ENCODE peak calls at places on chromosomes 11 and 22, in five cellular contexts. A is H9, S is mesenchymal stem cell, B is IMR-90, Q is mesendoderm. X is an unnamed sample.

GRCh38 chr22:23414727-23415489 is 165.2 kb downstream of the IGLL1 start:
- DNase-seq in B (no peak), A (no peak), S (no peak), Q (no peak), X (no peak)

GRCh38 chr11:44290206-44290605 is 19.7 kb downstream of the ALX4 start:
- DNase-seq in S (no peak), Q (no peak), B (no peak), A (no peak), X (no peak)

GRCh38 chr11:61697093-61697492 is 16.9 kb downstream of the DAGLA start:
- DNase-seq in Q (peak), S (no peak), A (no peak), B (no peak), X (no peak)

GRCh38 chr11:76637491-76638266 is 32.9 kb downstream of the LRRC32 start:
- DNase-seq in A (peak), S (no peak), B (no peak), Q (no peak), X (no peak)

GRCh38 chr22:35899736-35900135 is 128.9 kb downstream of the RBFOX2 start:
- DNase-seq in B (no peak), S (no peak), Q (peak), A (no peak), X (no peak)

GRCh38 chr11:83778598-83778997 is 492.4 kb upstream of the CCDC90B start:
- DNase-seq in B (no peak), A (no peak), Q (no peak), S (no peak), X (no peak)

GRCh38 chr11:1733009-1733715 is 17.2 kb downstream of the IFITM10 start:
- DNase-seq in S (no peak), B (no peak), A (no peak), Q (no peak), X (no peak)

GRCh38 chr22:40397436-40397835 is 27.0 kb downstream of the SGSM3 start:
- DNase-seq in A (no peak), B (peak), Q (peak), S (peak), X (no peak)

GRCh38 chr11:73173755-73174494 is 31.8 kb upstream of the FCHSD2 start:
- DNase-seq in B (peak), S (no peak), A (no peak), Q (no peak), X (no peak)

GRCh38 chr11:1044160-1044559 is 7.6 kb upstream of the MUC6 start:
- DNase-seq in A (no peak), Q (no peak), B (no peak), S (no peak), X (no peak)

GRCh38 chr11:19660076-19660475 is 52.6 kb upstream of the NAV2 start:
- DNase-seq in A (no peak), Q (peak), B (peak), S (peak), X (no peak)

GRCh38 chr11:126181939-126182730 is 29.3 kb downstream of the RPUSD4 start:
- DNase-seq in A (no peak), S (no peak), B (no peak), Q (peak), X (no peak)

GRCh38 chr22:36914383-36914752 is 940 bp downstream of the CSF2RB start:
- DNase-seq in S (no peak), Q (no peak), A (no peak), B (no peak), X (no peak)
- H2BK120ac ChIP-seq in S (no peak), Q (no peak), A (no peak), B (no peak), X (no peak)

GRCh38 chr22:43007519-43008102 is 7.3 kb downstream of the PACSIN2 start:
- DNase-seq in A (no peak), Q (no peak), S (peak), B (peak), X (no peak)
- H3K4ac ChIP-seq in A (no peak), Q (no peak), S (no peak), B (peak), X (no peak)

GRCh38 chr22:17260950-17261349 is 41.7 kb upstream of the ADA2 start:
- DNase-seq in Q (peak), B (no peak), A (peak), S (no peak), X (no peak)

GRCh38 chr22:17258015-17258827 is 39.0 kb upstream of the ADA2 start:
- DNase-seq in A (peak), Q (peak), S (peak), B (no peak), X (peak)

GRCh38 chr22:17257578-17257977 is 38.3 kb upstream of the ADA2 start:
- DNase-seq in B (no peak), Q (no peak), A (no peak), S (no peak), X (no peak)

GRCh38 chr22:17260291-17260690 is 41.1 kb upstream of the ADA2 start:
- DNase-seq in B (no peak), S (no peak), Q (no peak), A (no peak), X (no peak)

GRCh38 chr22:17257091-17257490 is 37.9 kb upstream of the ADA2 start:
- DNase-seq in A (no peak), Q (no peak), S (no peak), B (no peak), X (no peak)
- H2BK120ac ChIP-seq in A (no peak), Q (no peak), S (no peak), B (no peak), X (no peak)

DNA sequence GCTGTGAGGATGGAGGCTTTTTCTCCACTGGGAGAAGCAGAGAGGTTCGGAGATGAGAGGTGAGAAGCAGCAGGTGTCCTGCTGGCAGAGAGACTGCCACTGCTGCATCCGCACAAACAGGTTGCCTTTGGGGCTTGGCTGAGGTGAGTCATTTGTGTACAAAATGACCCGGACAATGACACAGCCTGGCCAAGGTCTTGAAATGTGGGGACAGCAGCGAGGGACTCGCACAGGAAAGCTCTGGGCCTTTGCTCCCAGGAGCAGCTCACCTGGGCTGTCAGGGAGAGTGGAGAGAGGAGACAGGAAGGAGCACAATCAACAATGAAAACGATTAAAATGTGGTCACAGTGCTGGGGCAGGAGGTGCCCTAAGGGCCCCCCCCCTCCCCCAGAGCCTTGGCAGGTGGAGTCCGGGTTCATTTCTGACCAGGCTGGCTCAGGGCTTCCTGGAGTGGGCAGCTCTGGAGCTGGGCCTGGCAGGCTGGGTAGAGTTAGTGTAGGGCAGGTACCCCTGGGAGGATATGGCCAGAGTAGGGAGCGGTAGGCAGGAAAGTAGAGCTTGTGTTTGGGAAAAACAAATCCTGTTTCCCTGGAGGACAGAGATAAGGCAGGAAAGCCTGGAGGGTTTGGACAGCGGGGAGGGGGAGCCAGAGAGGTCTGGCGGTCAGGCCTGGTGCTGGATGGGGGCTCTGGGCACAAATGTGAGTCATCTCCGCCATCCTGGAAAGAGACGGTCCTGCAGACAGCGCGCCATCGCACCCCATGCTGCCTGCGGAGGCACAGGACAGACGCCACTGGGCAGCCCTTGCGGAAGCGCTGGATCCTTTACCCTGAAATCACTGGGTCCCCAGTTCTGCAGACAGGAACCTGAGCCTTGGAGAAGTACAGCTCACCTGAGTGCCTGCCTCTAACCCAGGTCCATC is 37.8 kb upstream of the CELSR1 start:
- DNase-seq in S (peak), Q (peak), B (no peak), A (peak), X (no peak)
- H3K4ac ChIP-seq in S (no peak), Q (no peak), B (no peak), A (no peak), X (no peak)

GRCh38 chr11:118622376-118623290 is 15.2 kb downstream of the PHLDB1 start:
- DNase-seq in B (peak), S (peak), Q (no peak), A (no peak), X (no peak)

GRCh38 chr11:118619444-118620205 is 12.2 kb downstream of the PHLDB1 start:
- DNase-seq in B (peak), S (peak), Q (no peak), A (no peak), X (no peak)

GRCh38 chr11:118621898-118622375 is 14.5 kb downstream of the PHLDB1 start:
- DNase-seq in B (no peak), S (peak), A (no peak), Q (no peak), X (no peak)

GRCh38 chr11:118620529-118621070 is 13.2 kb downstream of the PHLDB1 start:
- DNase-seq in B (no peak), S (no peak), Q (no peak), A (peak), X (no peak)

DNA sequence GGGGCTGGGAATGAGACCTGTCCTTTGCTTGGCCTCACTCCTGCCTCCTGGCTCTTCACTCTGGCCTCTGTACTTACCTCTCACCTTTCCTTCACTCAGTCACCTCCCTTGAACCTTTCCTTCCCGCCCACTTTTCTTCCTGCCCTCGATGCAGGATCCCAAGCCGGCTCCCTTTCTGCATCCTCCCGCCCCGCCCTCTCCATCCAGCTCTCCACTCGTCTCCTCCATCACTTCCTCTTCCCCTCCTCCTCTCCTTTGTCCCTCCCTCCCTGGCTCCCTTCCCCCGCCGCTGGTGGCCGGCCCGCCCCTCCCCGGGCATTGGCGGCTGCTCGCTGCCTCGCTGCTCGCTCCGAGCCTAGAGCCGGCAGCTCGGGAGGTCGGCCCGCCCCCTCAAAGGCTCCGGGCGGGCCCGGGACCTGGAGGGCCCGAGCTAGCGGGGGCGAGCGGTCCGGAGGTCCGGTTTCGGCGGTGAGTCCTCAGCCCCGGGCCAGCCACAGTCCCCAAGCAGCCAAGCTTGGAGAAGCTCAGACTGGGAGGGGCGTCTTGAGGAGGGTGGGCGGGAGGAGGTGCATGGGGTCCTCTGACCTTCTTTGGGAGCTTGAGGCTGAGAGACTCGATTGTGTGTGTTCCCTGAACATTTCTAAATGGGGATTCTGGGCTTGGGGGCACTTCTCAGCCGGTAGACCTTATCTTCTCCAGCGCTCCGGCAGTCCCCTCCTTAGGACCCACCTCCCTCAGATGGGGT is 13.8 kb downstream of the PHLDB1 start:
- DNase-seq in Q (peak), A (peak), S (peak), B (peak), X (no peak)
- H2BK120ac ChIP-seq in Q (no peak), A (no peak), S (peak), B (peak), X (peak)

DNA sequence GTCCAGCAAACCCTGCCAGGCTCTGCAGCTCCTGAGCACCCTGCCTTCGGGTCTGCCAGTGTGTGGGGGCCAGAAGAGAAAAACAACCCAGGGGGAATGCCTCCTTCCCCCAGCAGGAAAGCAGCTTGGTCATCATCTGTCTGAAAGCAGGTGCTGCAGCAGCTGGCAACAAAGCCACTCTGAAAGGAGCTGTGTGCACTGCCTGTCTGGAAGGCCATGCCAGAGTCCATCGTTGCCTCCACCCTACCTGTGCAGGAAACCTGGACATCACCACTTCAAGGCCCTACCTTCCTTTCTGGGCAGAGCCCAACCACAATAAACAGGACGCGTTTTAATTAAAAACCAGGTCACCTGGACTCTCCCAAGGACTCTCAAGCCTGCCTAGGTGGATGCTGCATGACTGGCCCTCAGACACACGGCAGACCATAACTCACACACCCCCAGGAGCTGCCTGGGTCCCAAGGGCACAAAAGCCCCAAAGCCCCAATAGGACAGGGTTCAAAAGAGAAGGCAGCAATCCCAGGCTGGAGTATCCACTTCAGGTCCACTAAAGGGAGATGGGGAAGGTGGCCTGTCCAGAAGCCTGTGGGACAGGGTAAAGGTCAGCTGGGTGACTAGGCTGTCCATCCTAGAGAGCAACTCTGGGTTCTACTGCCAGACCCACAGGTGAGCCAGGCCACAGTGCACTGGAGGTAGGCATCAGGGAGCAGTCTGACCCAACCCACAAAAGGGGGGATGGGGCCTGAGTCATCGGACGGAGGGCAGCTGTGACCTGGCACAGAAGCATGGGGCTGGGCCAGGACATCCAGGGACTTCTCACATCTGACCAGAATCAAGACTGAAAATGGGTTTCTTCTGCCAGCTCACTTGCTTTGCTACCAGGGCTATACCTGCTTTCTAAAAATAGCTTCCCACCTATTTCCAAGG is 6.1 kb downstream of the GNB1L start:
- DNase-seq in A (no peak), S (peak), Q (no peak), B (no peak), X (no peak)
- H3K4ac ChIP-seq in A (no peak), S (no peak), Q (no peak), B (no peak), X (no peak)

GRCh38 chr11:64285885-64286800 is 495 bp downstream of the GPR137 start:
- DNase-seq in A (no peak), Q (no peak), B (no peak), S (no peak), X (no peak)
- H2BK120ac ChIP-seq in A (no peak), Q (no peak), B (no peak), S (peak), X (no peak)

DNA sequence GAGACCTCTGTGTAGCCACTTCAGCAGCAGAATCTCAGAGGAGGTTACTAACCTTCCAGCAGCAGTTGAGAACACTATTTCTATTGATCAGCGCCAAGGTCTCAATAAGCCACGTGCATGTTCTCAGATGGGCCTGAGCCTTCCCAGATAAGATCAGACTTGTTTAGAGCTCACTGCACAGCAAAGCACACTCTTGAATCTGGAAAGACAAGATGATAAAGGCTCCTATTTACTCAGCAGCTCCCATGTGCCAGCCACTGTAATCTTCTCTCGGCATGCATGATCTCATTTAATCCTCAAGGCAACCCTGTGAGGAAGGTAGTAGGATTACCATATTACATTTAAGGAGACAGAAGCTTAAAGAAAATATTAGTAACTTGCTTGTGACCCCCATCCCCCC is 294.1 kb downstream of the BUD13 start:
- DNase-seq in S (no peak), Q (no peak), B (no peak), A (no peak), X (no peak)
- H3K4ac ChIP-seq in S (no peak), Q (no peak), B (no peak), A (no peak), X (no peak)

X was measured in neuronal stem cell.